ENCODE peak calls at places on chromosomes 3 and 15, in six cellular contexts. One of them, this sample, is unnamed.

GRCh38 chr15:41494190-41494921 is 682 bp downstream of the ITPKA start:
- DNase-seq in prostate gland: no peak
- DNase-seq in transverse colon: peak
- DNase-seq in NCI-H69: peak
- DNase-seq in HL-60: no peak
- DNase-seq in AG09319: no peak
- DNase-seq in this sample: no peak

GRCh38 chr3:157360044-157360443 is 76.6 kb upstream of the PTX3 start:
- DNase-seq in HL-60: no peak
- DNase-seq in prostate gland: no peak
- DNase-seq in NCI-H69: no peak
- DNase-seq in AG09319: peak
- DNase-seq in transverse colon: no peak
- DNase-seq in this sample: no peak

GRCh38 chr3:128180446-128180845 is 27.2 kb downstream of the EEFSEC start:
- DNase-seq in HL-60: no peak
- DNase-seq in transverse colon: no peak
- DNase-seq in prostate gland: no peak
- DNase-seq in NCI-H69: no peak
- DNase-seq in AG09319: no peak
- DNase-seq in this sample: no peak

GRCh38 chr3:100317928-100318327 is 16.6 kb upstream of the NIT2 start:
- DNase-seq in NCI-H69: no peak
- DNase-seq in AG09319: no peak
- DNase-seq in HL-60: no peak
- DNase-seq in prostate gland: no peak
- DNase-seq in transverse colon: no peak
- DNase-seq in this sample: no peak

GRCh38 chr15:49023354-49023753 is 22.9 kb downstream of the SECISBP2L start:
- DNase-seq in AG09319: no peak
- DNase-seq in NCI-H69: no peak
- DNase-seq in prostate gland: no peak
- DNase-seq in transverse colon: no peak
- DNase-seq in HL-60: no peak
- DNase-seq in this sample: no peak

GRCh38 chr3:128895843-128896365 is 16.5 kb downstream of the ACAD9 start:
- DNase-seq in prostate gland: no peak
- DNase-seq in NCI-H69: no peak
- DNase-seq in AG09319: no peak
- DNase-seq in transverse colon: no peak
- DNase-seq in HL-60: no peak
- DNase-seq in this sample: no peak

GRCh38 chr3:101940521-101940992 is 91.2 kb downstream of the NFKBIZ start:
- DNase-seq in HL-60: peak
- DNase-seq in NCI-H69: peak
- DNase-seq in transverse colon: no peak
- DNase-seq in prostate gland: no peak
- DNase-seq in AG09319: peak
- DNase-seq in this sample: no peak

GRCh38 chr15:97521894-97522293 is 438.6 kb upstream of the ARRDC4 start:
- DNase-seq in NCI-H69: no peak
- DNase-seq in transverse colon: no peak
- DNase-seq in HL-60: no peak
- DNase-seq in prostate gland: no peak
- DNase-seq in AG09319: no peak
- DNase-seq in this sample: no peak

GRCh38 chr15:77347197-77347596 is 72.7 kb downstream of the PEAK1 start:
- DNase-seq in transverse colon: no peak
- DNase-seq in prostate gland: no peak
- DNase-seq in NCI-H69: peak
- DNase-seq in HL-60: no peak
- DNase-seq in AG09319: no peak
- DNase-seq in this sample: no peak

GRCh38 chr15:79930509-79930908 is 33.7 kb upstream of the MTHFS start:
- DNase-seq in NCI-H69: no peak
- DNase-seq in prostate gland: no peak
- DNase-seq in transverse colon: no peak
- DNase-seq in AG09319: no peak
- DNase-seq in HL-60: no peak
- DNase-seq in this sample: no peak

GRCh38 chr3:195768414-195768813 is 43.3 kb downstream of the MUC4 start:
- DNase-seq in AG09319: no peak
- DNase-seq in transverse colon: no peak
- DNase-seq in prostate gland: no peak
- DNase-seq in NCI-H69: no peak
- DNase-seq in HL-60: no peak
- DNase-seq in this sample: no peak

GRCh38 chr3:181103605-181104004 is 114.1 kb upstream of the DNAJC19 start:
- DNase-seq in NCI-H69: peak
- DNase-seq in transverse colon: no peak
- DNase-seq in HL-60: peak
- DNase-seq in prostate gland: no peak
- DNase-seq in AG09319: no peak
- DNase-seq in this sample: no peak

GRCh38 chr3:14550651-14551611 is 10.8 kb upstream of the GRIP2 start:
- DNase-seq in NCI-H69: no peak
- DNase-seq in HL-60: no peak
- DNase-seq in AG09319: no peak
- DNase-seq in prostate gland: no peak
- DNase-seq in transverse colon: no peak
- DNase-seq in this sample: no peak

GRCh38 chr3:10688126-10688525 is 127.9 kb upstream of the SLC6A11 start:
- DNase-seq in prostate gland: no peak
- DNase-seq in transverse colon: no peak
- DNase-seq in HL-60: no peak
- DNase-seq in NCI-H69: no peak
- DNase-seq in AG09319: no peak
- DNase-seq in this sample: no peak

GRCh38 chr3:39086066-39086657 is 21.3 kb downstream of the GORASP1 start:
- DNase-seq in prostate gland: no peak
- DNase-seq in NCI-H69: no peak
- DNase-seq in AG09319: no peak
- DNase-seq in transverse colon: no peak
- DNase-seq in HL-60: no peak
- DNase-seq in this sample: no peak

GRCh38 chr3:10939556-10939955 is 53.0 kb upstream of the SLC6A1 start:
- DNase-seq in prostate gland: no peak
- DNase-seq in NCI-H69: no peak
- DNase-seq in HL-60: no peak
- DNase-seq in transverse colon: no peak
- DNase-seq in AG09319: no peak
- DNase-seq in this sample: no peak

GRCh38 chr3:133874344-133874743 is 21.3 kb downstream of the RAB6B start:
- DNase-seq in HL-60: no peak
- DNase-seq in NCI-H69: no peak
- DNase-seq in prostate gland: no peak
- DNase-seq in AG09319: no peak
- DNase-seq in transverse colon: no peak
- DNase-seq in this sample: no peak

GRCh38 chr3:43737001-43737440 is 46.3 kb downstream of the ABHD5 start:
- DNase-seq in prostate gland: no peak
- DNase-seq in NCI-H69: no peak
- DNase-seq in HL-60: no peak
- DNase-seq in transverse colon: no peak
- DNase-seq in AG09319: no peak
- DNase-seq in this sample: no peak

GRCh38 chr15:58292761-58293175 is 139.0 kb upstream of the LIPC start:
- DNase-seq in HL-60: no peak
- DNase-seq in NCI-H69: no peak
- DNase-seq in AG09319: no peak
- DNase-seq in prostate gland: no peak
- DNase-seq in transverse colon: no peak
- DNase-seq in this sample: no peak

GRCh38 chr3:132758740-132759139 is 36.5 kb upstream of the NPHP3 start:
- DNase-seq in NCI-H69: no peak
- DNase-seq in AG09319: no peak
- DNase-seq in HL-60: no peak
- DNase-seq in prostate gland: no peak
- DNase-seq in transverse colon: no peak
- DNase-seq in this sample: no peak

This sample was measured in left colon.